ENCODE peak calls at places on chromosomes 6 and 20, in eight cellular contexts. K, Y, U, B, C, H, F and D are unnamed samples.

GRCh38 chr6:20877008-20877937 is 343.0 kb downstream of the CDKAL1 start:
- DNase-seq in K (peak; percentile 78), Y (peak; percentile 32), U (peak; percentile 94), B (peak; percentile 93), C (peak; percentile 49), H (no peak), F (peak; percentile 79), D (no peak)

GRCh38 chr6:48476257-48476656 is 365.3 kb upstream of the PTCHD4 start:
- DNase-seq in K (peak; percentile 64), Y (no peak), U (peak; percentile 60), B (peak; percentile 32), C (no peak), H (no peak), F (peak; percentile 7), D (no peak)

GRCh38 chr20:1654994-1655393 is 2.6 kb downstream of the SIRPG start:
- DNase-seq in K (no peak), Y (no peak), U (no peak), B (no peak), C (no peak), H (no peak), F (no peak), D (no peak)

GRCh38 chr6:41053056-41053455 is at the start of gene APOBEC2:
- DNase-seq in K (peak; percentile 25), Y (no peak), U (no peak), B (no peak), C (no peak), H (no peak), F (no peak), D (no peak)

GRCh38 chr20:10731190-10731955 is 57.6 kb upstream of the JAG1 start:
- DNase-seq in K (no peak), Y (no peak), U (peak; percentile 76), B (no peak), C (no peak), H (no peak), F (no peak), D (no peak)

GRCh38 chr6:169042061-169042460 is 211.6 kb downstream of the THBS2 start:
- DNase-seq in K (no peak), Y (no peak), U (peak; percentile 47), B (no peak), C (no peak), H (no peak), F (no peak), D (no peak)

GRCh38 chr6:3249821-3250220 is 8.9 kb upstream of the PSMG4 start:
- DNase-seq in K (no peak), Y (no peak), U (no peak), B (no peak), C (no peak), H (no peak), F (no peak), D (no peak)

GRCh38 chr6:154218787-154219186 is 137.8 kb downstream of the IPCEF1 start:
- DNase-seq in K (no peak), Y (no peak), U (no peak), B (no peak), C (no peak), H (no peak), F (no peak), D (no peak)

GRCh38 chr6:148827421-148827820 is 80.6 kb downstream of the UST start:
- DNase-seq in K (no peak), Y (no peak), U (peak; percentile 26), B (no peak), C (no peak), H (no peak), F (no peak), D (no peak)

GRCh38 chr6:32379554-32379953 is 7.9 kb upstream of the TSBP1 start:
- DNase-seq in K (no peak), Y (no peak), U (no peak), B (no peak), C (no peak), H (no peak), F (no peak), D (no peak)

GRCh38 chr20:63947638-63948456 is 8.4 kb downstream of the UCKL1 start:
- DNase-seq in K (no peak), Y (no peak), U (no peak), B (no peak), C (no peak), H (no peak), F (no peak), D (no peak)

GRCh38 chr6:127102859-127103258 is 15.6 kb upstream of the RSPO3 start:
- DNase-seq in K (no peak), Y (no peak), U (no peak), B (no peak), C (no peak), H (no peak), F (no peak), D (no peak)

GRCh38 chr6:127102299-127102698 is 16.2 kb upstream of the RSPO3 start:
- DNase-seq in K (peak; percentile 77), Y (no peak), U (peak; percentile 96), B (no peak), C (peak; percentile 50), H (no peak), F (no peak), D (no peak)

GRCh38 chr6:127103482-127103881 is 15.0 kb upstream of the RSPO3 start:
- DNase-seq in K (no peak), Y (no peak), U (peak; percentile 35), B (no peak), C (no peak), H (no peak), F (no peak), D (no peak)

GRCh38 chr6:127096167-127096566 is 22.3 kb upstream of the RSPO3 start:
- DNase-seq in K (no peak), Y (no peak), U (no peak), B (no peak), C (no peak), H (no peak), F (no peak), D (no peak)

DNA sequence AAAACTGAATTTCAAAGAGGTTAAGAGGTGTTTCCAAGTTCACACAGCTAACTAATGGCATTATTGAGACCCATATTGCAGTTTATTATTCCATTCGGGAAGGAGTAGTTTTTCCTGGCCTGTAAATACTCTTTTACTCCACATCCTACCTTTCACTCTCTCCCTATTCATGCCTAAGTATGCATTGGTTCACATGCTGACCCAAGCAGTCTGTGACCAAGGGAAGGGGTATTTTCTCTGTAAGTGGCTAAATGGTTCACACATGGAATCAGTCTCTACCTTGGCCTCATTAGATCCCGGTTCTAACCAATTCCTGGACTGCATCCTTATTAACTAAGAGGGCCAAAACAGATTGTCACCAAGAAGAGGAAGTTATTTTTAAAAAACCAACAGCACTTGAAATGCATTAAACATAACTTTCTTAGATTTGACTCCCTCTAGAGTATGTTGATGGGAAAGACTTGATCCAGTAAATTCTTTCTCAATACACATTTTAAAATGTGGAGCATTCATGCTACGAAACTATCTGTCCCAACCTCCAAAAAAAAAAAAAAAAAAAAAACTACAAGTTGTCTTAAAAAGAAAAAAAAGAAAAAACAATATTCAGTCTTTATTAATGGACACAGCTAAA is 17.8 kb upstream of the RSPO3 start:
- DNase-seq in K (peak; percentile 33), Y (no peak), U (peak; percentile 54), B (no peak), C (no peak), H (no peak), F (no peak), D (no peak)
- TF ChIP-seq CTCF in K (peak; percentile 34), Y (no peak), U (peak; percentile 47), B (peak; percentile 8), C (peak; percentile 42), H (peak; percentile 39), F (no peak), D (no peak)

DNA sequence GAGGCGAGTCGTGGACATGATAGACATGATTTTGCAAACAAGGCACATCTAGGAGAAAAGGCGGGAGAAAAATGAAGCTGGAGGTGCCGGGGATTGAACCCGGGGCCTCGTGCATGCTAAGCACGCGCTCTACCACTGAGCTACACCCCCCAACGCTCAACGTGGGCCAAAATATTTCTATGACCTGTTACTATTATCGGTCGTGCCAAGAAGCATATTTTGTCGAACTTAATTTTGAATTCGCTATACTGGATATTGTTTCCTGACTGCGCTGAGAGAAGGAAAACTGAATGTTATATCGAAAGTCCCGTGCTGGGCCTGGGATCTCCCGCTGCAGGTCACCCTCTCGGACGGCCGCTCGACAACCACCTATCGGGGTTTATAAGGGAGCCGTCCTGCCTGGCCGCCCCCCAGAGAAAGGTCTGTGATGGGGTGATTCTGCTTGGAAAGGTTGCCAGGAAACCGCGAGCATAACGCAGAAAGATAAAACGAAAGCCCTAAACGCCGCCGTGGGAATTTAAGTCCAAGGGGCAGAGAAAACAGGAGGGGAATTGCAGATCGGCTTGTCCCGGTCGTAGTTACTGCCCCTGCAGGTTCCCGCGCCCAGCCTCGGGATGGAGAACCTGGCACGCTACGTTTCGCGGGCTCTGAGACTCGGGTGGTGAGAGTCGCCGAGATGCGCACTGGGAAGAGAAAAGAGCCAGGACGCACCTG is 60.0 kb downstream of the TRIM27 start:
- DNase-seq in K (peak; percentile 85), Y (peak; percentile 78), U (peak; percentile 93), B (peak; percentile 72), C (no peak), H (peak; percentile 53), F (peak; percentile 65), D (peak; percentile 64)
- TF ChIP-seq CTCF in K (peak; percentile 34), Y (no peak), U (no peak), B (no peak), C (no peak), H (no peak), F (no peak), D (no peak)

GRCh38 chr6:52693777-52694176 is 22.9 kb downstream of the TMEM14A start:
- DNase-seq in K (no peak), Y (no peak), U (no peak), B (no peak), C (no peak), H (no peak), F (no peak), D (no peak)

GRCh38 chr6:52691718-52692117 is 20.8 kb downstream of the TMEM14A start:
- DNase-seq in K (peak; percentile 14), Y (no peak), U (no peak), B (no peak), C (no peak), H (no peak), F (no peak), D (no peak)

GRCh38 chr6:52694404-52694803 is 23.5 kb downstream of the TMEM14A start:
- DNase-seq in K (no peak), Y (no peak), U (no peak), B (no peak), C (no peak), H (no peak), F (no peak), D (no peak)

GRCh38 chr6:52697903-52698302 is 27.0 kb downstream of the TMEM14A start:
- DNase-seq in K (peak; percentile 29), Y (no peak), U (peak; percentile 19), B (no peak), C (no peak), H (no peak), F (no peak), D (no peak)

DNA sequence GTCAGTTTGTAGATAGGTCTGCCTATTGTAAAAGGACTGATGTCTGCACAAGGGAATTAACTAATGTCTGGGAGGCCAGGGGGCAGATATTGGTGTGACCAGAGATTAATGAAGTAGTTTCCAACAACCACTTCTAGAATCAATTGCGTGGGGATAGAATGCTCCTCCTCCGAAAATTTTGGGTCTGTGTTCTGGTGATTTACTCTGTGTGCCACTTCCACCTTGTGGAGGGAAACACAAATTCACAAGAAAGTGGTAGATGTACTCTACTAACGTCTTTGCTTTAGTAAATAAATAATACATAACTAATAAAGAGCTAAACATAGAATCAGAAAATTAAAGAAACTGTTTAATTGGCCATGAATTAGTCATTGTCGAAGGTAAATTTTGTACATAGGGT is 25.5 kb downstream of the TMEM14A start:
- DNase-seq in K (no peak), Y (no peak), U (no peak), B (no peak), C (no peak), H (no peak), F (no peak), D (no peak)
- TF ChIP-seq CTCF in K (no peak), Y (no peak), U (no peak), B (no peak), C (no peak), H (no peak), F (no peak), D (no peak)

GRCh38 chr20:32577023-32577422 is 8.1 kb downstream of the NOL4L start:
- DNase-seq in K (no peak), Y (no peak), U (no peak), B (no peak), C (no peak), H (no peak), F (no peak), D (no peak)
- TF ChIP-seq CTCF in K (peak; percentile 24), Y (no peak), U (no peak), B (no peak), C (no peak), H (peak; percentile 55), F (no peak), D (no peak)